ENCODE peak calls at places on chromosomes 1 and 21, in ten cellular contexts. One of them, this sample, is unnamed.
A peak's percentile ranks its signal among the peaks of the same experiment; 100 is the strongest.

GRCh38 chr1:151290709-151291303 is 8.7 kb downstream of the ZNF687 start:
- DNase-seq in ascending aorta: no peak
- DNase-seq in CD8-positive, alpha-beta T cell: no peak
- DNase-seq in ovary: no peak
- DNase-seq in lung: no peak
- DNase-seq in Caco-2: no peak
- DNase-seq in prostate gland: no peak
- DNase-seq in tibial artery: no peak
- DNase-seq in fibroblast of lung: no peak
- DNase-seq in mesenchymal stem cell: no peak
- DNase-seq in this sample: no peak

GRCh38 chr21:24045775-24046215 is 1561.5 kb downstream of the MRPL39 start:
- DNase-seq in prostate gland: peak; percentile 55
- DNase-seq in ascending aorta: peak; percentile 73
- DNase-seq in tibial artery: peak; percentile 65
- DNase-seq in mesenchymal stem cell: no peak
- DNase-seq in ovary: peak; percentile 76
- DNase-seq in lung: peak; percentile 64
- DNase-seq in CD8-positive, alpha-beta T cell: no peak
- DNase-seq in fibroblast of lung: peak; percentile 98
- DNase-seq in Caco-2: peak; percentile 34
- DNase-seq in this sample: peak; percentile 94

GRCh38 chr1:228471762-228472398 is 15.3 kb upstream of the RNF187 start:
- DNase-seq in tibial artery: no peak
- DNase-seq in prostate gland: no peak
- DNase-seq in mesenchymal stem cell: peak; percentile 37
- DNase-seq in ascending aorta: no peak
- DNase-seq in Caco-2: peak; percentile 62
- DNase-seq in lung: no peak
- DNase-seq in CD8-positive, alpha-beta T cell: no peak
- DNase-seq in ovary: no peak
- DNase-seq in fibroblast of lung: peak; percentile 64
- DNase-seq in this sample: no peak

GRCh38 chr1:23567996-23568607 is 8.8 kb upstream of the ID3 start:
- DNase-seq in lung: no peak
- DNase-seq in CD8-positive, alpha-beta T cell: no peak
- DNase-seq in tibial artery: no peak
- DNase-seq in prostate gland: no peak
- DNase-seq in mesenchymal stem cell: no peak
- DNase-seq in Caco-2: peak; percentile 49
- DNase-seq in fibroblast of lung: no peak
- DNase-seq in ovary: no peak
- DNase-seq in ascending aorta: no peak
- DNase-seq in this sample: no peak

GRCh38 chr1:9881838-9882249 is 28.2 kb downstream of the CTNNBIP1 start:
- DNase-seq in fibroblast of lung: peak; percentile 15
- DNase-seq in CD8-positive, alpha-beta T cell: no peak
- DNase-seq in Caco-2: no peak
- DNase-seq in lung: no peak
- DNase-seq in tibial artery: no peak
- DNase-seq in mesenchymal stem cell: peak; percentile 64
- DNase-seq in ovary: no peak
- DNase-seq in ascending aorta: no peak
- DNase-seq in prostate gland: no peak
- DNase-seq in this sample: no peak

GRCh38 chr1:193104496-193104905 is 713 bp downstream of the GLRX2 start:
- DNase-seq in CD8-positive, alpha-beta T cell: no peak
- DNase-seq in Caco-2: peak; percentile 37
- DNase-seq in ovary: peak; percentile 38
- DNase-seq in mesenchymal stem cell: no peak
- DNase-seq in tibial artery: peak; percentile 52
- DNase-seq in ascending aorta: peak; percentile 75
- DNase-seq in prostate gland: peak; percentile 19
- DNase-seq in lung: peak; percentile 41
- DNase-seq in fibroblast of lung: no peak
- DNase-seq in this sample: no peak

GRCh38 chr1:160127865-160128523 is 12.4 kb downstream of the ATP1A2 start:
- DNase-seq in tibial artery: no peak
- DNase-seq in ascending aorta: no peak
- DNase-seq in CD8-positive, alpha-beta T cell: no peak
- DNase-seq in prostate gland: no peak
- DNase-seq in Caco-2: no peak
- DNase-seq in mesenchymal stem cell: peak; percentile 79
- DNase-seq in lung: no peak
- DNase-seq in ovary: no peak
- DNase-seq in fibroblast of lung: peak; percentile 38
- DNase-seq in this sample: no peak

GRCh38 chr1:27071049-27071416 is 58.4 kb upstream of the TENT5B start:
- DNase-seq in prostate gland: no peak
- DNase-seq in ascending aorta: no peak
- DNase-seq in Caco-2: no peak
- DNase-seq in fibroblast of lung: peak; percentile 42
- DNase-seq in CD8-positive, alpha-beta T cell: no peak
- DNase-seq in lung: no peak
- DNase-seq in mesenchymal stem cell: peak; percentile 36
- DNase-seq in ovary: no peak
- DNase-seq in tibial artery: no peak
- DNase-seq in this sample: no peak

GRCh38 chr1:67583462-67583950 is 101.5 kb upstream of the GADD45A start:
- DNase-seq in CD8-positive, alpha-beta T cell: no peak
- DNase-seq in ovary: peak; percentile 38
- DNase-seq in ascending aorta: no peak
- DNase-seq in Caco-2: no peak
- DNase-seq in tibial artery: peak; percentile 52
- DNase-seq in prostate gland: no peak
- DNase-seq in mesenchymal stem cell: no peak
- DNase-seq in lung: no peak
- DNase-seq in fibroblast of lung: no peak
- DNase-seq in this sample: no peak

GRCh38 chr1:183585038-183585437 is 5.2 kb downstream of the NCF2 start:
- DNase-seq in prostate gland: no peak
- DNase-seq in tibial artery: no peak
- DNase-seq in fibroblast of lung: no peak
- DNase-seq in ascending aorta: peak; percentile 21
- DNase-seq in lung: no peak
- DNase-seq in CD8-positive, alpha-beta T cell: no peak
- DNase-seq in ovary: no peak
- DNase-seq in Caco-2: no peak
- DNase-seq in mesenchymal stem cell: no peak
- DNase-seq in this sample: no peak

GRCh38 chr1:197441990-197442389 is 173.9 kb downstream of the CRB1 start:
- DNase-seq in ascending aorta: peak; percentile 76
- DNase-seq in tibial artery: no peak
- DNase-seq in lung: no peak
- DNase-seq in ovary: peak; percentile 26
- DNase-seq in fibroblast of lung: peak; percentile 96
- DNase-seq in CD8-positive, alpha-beta T cell: no peak
- DNase-seq in Caco-2: peak; percentile 5
- DNase-seq in mesenchymal stem cell: peak; percentile 31
- DNase-seq in prostate gland: no peak
- DNase-seq in this sample: peak; percentile 16

GRCh38 chr1:226640737-226641136 is 92.2 kb downstream of the STUM start:
- DNase-seq in CD8-positive, alpha-beta T cell: no peak
- DNase-seq in ovary: peak; percentile 10
- DNase-seq in lung: no peak
- DNase-seq in tibial artery: no peak
- DNase-seq in fibroblast of lung: no peak
- DNase-seq in Caco-2: no peak
- DNase-seq in prostate gland: no peak
- DNase-seq in ascending aorta: no peak
- DNase-seq in mesenchymal stem cell: no peak
- DNase-seq in this sample: no peak

GRCh38 chr21:37568415-37568814 is 201.8 kb downstream of the DYRK1A start:
- DNase-seq in lung: no peak
- DNase-seq in CD8-positive, alpha-beta T cell: no peak
- DNase-seq in fibroblast of lung: no peak
- DNase-seq in tibial artery: no peak
- DNase-seq in ovary: no peak
- DNase-seq in ascending aorta: peak; percentile 22
- DNase-seq in prostate gland: no peak
- DNase-seq in mesenchymal stem cell: no peak
- DNase-seq in Caco-2: no peak
- DNase-seq in this sample: no peak

GRCh38 chr1:21881250-21881649 is 55.9 kb downstream of the HSPG2 start:
- DNase-seq in Caco-2: no peak
- DNase-seq in mesenchymal stem cell: no peak
- DNase-seq in CD8-positive, alpha-beta T cell: no peak
- DNase-seq in lung: no peak
- DNase-seq in ovary: no peak
- DNase-seq in ascending aorta: no peak
- DNase-seq in prostate gland: no peak
- DNase-seq in tibial artery: no peak
- DNase-seq in fibroblast of lung: no peak
- DNase-seq in this sample: no peak

GRCh38 chr21:45186709-45187108 is 101.0 kb downstream of the POFUT2 start:
- DNase-seq in ascending aorta: no peak
- DNase-seq in Caco-2: no peak
- DNase-seq in tibial artery: no peak
- DNase-seq in lung: no peak
- DNase-seq in prostate gland: no peak
- DNase-seq in mesenchymal stem cell: no peak
- DNase-seq in CD8-positive, alpha-beta T cell: no peak
- DNase-seq in ovary: no peak
- DNase-seq in fibroblast of lung: no peak
- DNase-seq in this sample: no peak
- H3K9me3 ChIP-seq in ascending aorta: peaks cover 40% of the 10 kb centered on the region
- H3K9me3 ChIP-seq in Caco-2: peaks cover 33% of the 10 kb centered on the region
- H3K9me3 ChIP-seq in tibial artery: peaks cover 8% of the 10 kb centered on the region
- H3K9me3 ChIP-seq in lung: peaks cover 1% of the 10 kb centered on the region
- H3K9me3 ChIP-seq in prostate gland: no peaks in the 10 kb centered on the region
- H3K9me3 ChIP-seq in mesenchymal stem cell: peaks cover 62% of the 10 kb centered on the region
- H3K9me3 ChIP-seq in CD8-positive, alpha-beta T cell: peaks cover 13% of the 10 kb centered on the region
- H3K9me3 ChIP-seq in ovary: no peaks in the 10 kb centered on the region
- H3K9me3 ChIP-seq in fibroblast of lung: no peaks in the 10 kb centered on the region
- H3K9me3 ChIP-seq in this sample: peaks cover 5% of the 10 kb centered on the region

DNA sequence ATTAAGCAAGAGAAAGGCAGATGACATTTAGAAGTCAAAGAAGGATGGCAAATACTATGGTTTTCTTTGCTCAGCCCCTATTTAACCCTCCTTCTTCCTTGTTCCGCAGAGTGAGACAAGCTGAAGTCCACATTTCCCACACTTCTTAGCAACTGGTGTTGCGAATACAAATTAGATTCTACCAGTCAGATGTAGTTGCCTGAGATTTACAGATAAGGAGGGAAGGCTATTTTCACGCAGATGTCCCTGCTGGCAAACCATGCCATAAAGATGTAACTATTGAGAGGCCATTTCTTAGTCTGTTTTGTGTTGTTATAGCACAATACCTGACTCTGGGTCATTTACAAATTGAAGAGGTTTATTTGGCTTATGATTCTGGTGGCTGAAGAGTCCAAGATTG is 84.3 kb downstream of the ZC3H11B start:
- DNase-seq in ascending aorta: no peak
- DNase-seq in fibroblast of lung: no peak
- DNase-seq in tibial artery: no peak
- DNase-seq in lung: no peak
- DNase-seq in ovary: no peak
- DNase-seq in CD8-positive, alpha-beta T cell: no peak
- DNase-seq in prostate gland: no peak
- DNase-seq in Caco-2: no peak
- DNase-seq in mesenchymal stem cell: no peak
- DNase-seq in this sample: no peak
- H3K27me3 ChIP-seq in ascending aorta: no peaks in the 10 kb centered on the region
- H3K27me3 ChIP-seq in fibroblast of lung: no peaks in the 10 kb centered on the region
- H3K27me3 ChIP-seq in tibial artery: no peaks in the 10 kb centered on the region
- H3K27me3 ChIP-seq in lung: no peaks in the 10 kb centered on the region
- H3K27me3 ChIP-seq in ovary: no peaks in the 10 kb centered on the region
- H3K27me3 ChIP-seq in CD8-positive, alpha-beta T cell: no peaks in the 10 kb centered on the region
- H3K27me3 ChIP-seq in prostate gland: no peaks in the 10 kb centered on the region
- H3K27me3 ChIP-seq in Caco-2: no peaks in the 10 kb centered on the region
- H3K27me3 ChIP-seq in mesenchymal stem cell: no peaks in the 10 kb centered on the region
- H3K27me3 ChIP-seq in this sample: no peaks in the 10 kb centered on the region

GRCh38 chr1:109252893-109253802 is 3.8 kb downstream of the CELSR2 start:
- DNase-seq in CD8-positive, alpha-beta T cell: peak; percentile 2
- DNase-seq in Caco-2: no peak
- DNase-seq in tibial artery: no peak
- DNase-seq in ascending aorta: no peak
- DNase-seq in ovary: peak; percentile 22
- DNase-seq in fibroblast of lung: peak; percentile 13
- DNase-seq in prostate gland: peak; percentile 78
- DNase-seq in mesenchymal stem cell: no peak
- DNase-seq in lung: no peak
- DNase-seq in this sample: no peak
- H3K4me3 ChIP-seq in CD8-positive, alpha-beta T cell: no peak overlapping the region
- H3K4me3 ChIP-seq in Caco-2: no peak overlapping the region
- H3K4me3 ChIP-seq in tibial artery: peak overlapping the region; percentile 12
- H3K4me3 ChIP-seq in ascending aorta: no peak overlapping the region
- H3K4me3 ChIP-seq in ovary: no peak overlapping the region
- H3K4me3 ChIP-seq in fibroblast of lung: no peak overlapping the region
- H3K4me3 ChIP-seq in prostate gland: no peak overlapping the region
- H3K4me3 ChIP-seq in mesenchymal stem cell: no peak overlapping the region
- H3K4me3 ChIP-seq in lung: no peak overlapping the region
- H3K4me3 ChIP-seq in this sample: no peak overlapping the region

GRCh38 chr1:231108500-231109254 is 53.2 kb upstream of the TRIM67 start:
- DNase-seq in CD8-positive, alpha-beta T cell: no peak
- DNase-seq in mesenchymal stem cell: no peak
- DNase-seq in ascending aorta: no peak
- DNase-seq in tibial artery: no peak
- DNase-seq in prostate gland: no peak
- DNase-seq in ovary: no peak
- DNase-seq in lung: no peak
- DNase-seq in fibroblast of lung: no peak
- DNase-seq in Caco-2: no peak
- DNase-seq in this sample: no peak

GRCh38 chr1:231106347-231106746 is 55.5 kb upstream of the TRIM67 start:
- DNase-seq in fibroblast of lung: peak; percentile 90
- DNase-seq in ascending aorta: no peak
- DNase-seq in ovary: no peak
- DNase-seq in tibial artery: no peak
- DNase-seq in Caco-2: no peak
- DNase-seq in CD8-positive, alpha-beta T cell: no peak
- DNase-seq in prostate gland: no peak
- DNase-seq in lung: no peak
- DNase-seq in mesenchymal stem cell: peak; percentile 59
- DNase-seq in this sample: peak; percentile 8

GRCh38 chr1:231107186-231107585 is 54.7 kb upstream of the TRIM67 start:
- DNase-seq in fibroblast of lung: no peak
- DNase-seq in ovary: no peak
- DNase-seq in tibial artery: no peak
- DNase-seq in CD8-positive, alpha-beta T cell: no peak
- DNase-seq in ascending aorta: no peak
- DNase-seq in Caco-2: no peak
- DNase-seq in mesenchymal stem cell: no peak
- DNase-seq in prostate gland: no peak
- DNase-seq in lung: no peak
- DNase-seq in this sample: no peak

GRCh38 chr1:231107600-231108326 is 54.1 kb upstream of the TRIM67 start:
- DNase-seq in ascending aorta: no peak
- DNase-seq in Caco-2: no peak
- DNase-seq in tibial artery: no peak
- DNase-seq in lung: no peak
- DNase-seq in prostate gland: no peak
- DNase-seq in mesenchymal stem cell: no peak
- DNase-seq in CD8-positive, alpha-beta T cell: no peak
- DNase-seq in fibroblast of lung: no peak
- DNase-seq in ovary: no peak
- DNase-seq in this sample: no peak

DNA sequence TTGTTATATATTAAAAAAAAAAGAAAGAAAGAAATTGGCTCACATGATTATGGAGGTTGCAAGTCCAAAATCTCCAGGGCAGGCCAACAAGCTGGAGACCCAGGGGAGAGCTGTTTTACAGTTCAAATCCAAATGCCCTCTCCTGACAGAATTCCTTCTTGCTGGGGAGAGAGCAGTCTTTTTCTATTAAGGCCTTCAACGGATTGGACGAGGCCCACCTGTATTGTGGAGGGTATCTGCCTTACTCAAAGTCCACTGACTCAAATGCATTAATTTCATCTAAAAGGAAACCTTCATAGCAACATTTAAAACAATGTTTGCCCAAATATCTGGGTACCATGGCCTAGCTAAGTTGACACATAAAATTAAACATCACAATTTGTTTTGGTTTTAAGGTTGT is 56.9 kb upstream of the TRIM67 start:
- DNase-seq in tibial artery: no peak
- DNase-seq in lung: no peak
- DNase-seq in fibroblast of lung: no peak
- DNase-seq in prostate gland: no peak
- DNase-seq in CD8-positive, alpha-beta T cell: no peak
- DNase-seq in mesenchymal stem cell: no peak
- DNase-seq in ascending aorta: no peak
- DNase-seq in ovary: no peak
- DNase-seq in Caco-2: no peak
- DNase-seq in this sample: no peak
- H3K9me3 ChIP-seq in tibial artery: no peaks in the 10 kb centered on the region
- H3K9me3 ChIP-seq in lung: no peaks in the 10 kb centered on the region
- H3K9me3 ChIP-seq in fibroblast of lung: no peaks in the 10 kb centered on the region
- H3K9me3 ChIP-seq in prostate gland: no peaks in the 10 kb centered on the region
- H3K9me3 ChIP-seq in CD8-positive, alpha-beta T cell: no peaks in the 10 kb centered on the region
- H3K9me3 ChIP-seq in mesenchymal stem cell: no peaks in the 10 kb centered on the region
- H3K9me3 ChIP-seq in ascending aorta: no peaks in the 10 kb centered on the region
- H3K9me3 ChIP-seq in ovary: no peaks in the 10 kb centered on the region
- H3K9me3 ChIP-seq in Caco-2: no peaks in the 10 kb centered on the region
- H3K9me3 ChIP-seq in this sample: no peaks in the 10 kb centered on the region